ENCODE peak calls at places on chromosomes 7 and 10, in six cellular contexts. G, B, L, N, S and X are unnamed samples.

GRCh38 chr7:33880787-33881186 is 24.6 kb upstream of the BMPER start:
- DNase-seq in B (no peak), L (peak), S (no peak), G (no peak), N (no peak), X (no peak)

GRCh38 chr7:51279391-51280023 is 37.1 kb downstream of the COBL start:
- DNase-seq in N (no peak), L (no peak), G (no peak), B (no peak), S (no peak), X (no peak)

GRCh38 chr10:70939397-70939796 is 51.0 kb upstream of the PCBD1 start:
- DNase-seq in L (no peak), G (no peak), S (no peak), B (no peak), N (no peak), X (no peak)

GRCh38 chr7:30162622-30163124 is 27.9 kb downstream of the MTURN start:
- DNase-seq in G (no peak), S (no peak), N (no peak), L (peak), B (no peak), X (no peak)

GRCh38 chr7:123208793-123209192 is 9.0 kb upstream of the SLC13A1 start:
- DNase-seq in G (no peak), N (peak), L (peak), S (no peak), B (no peak), X (no peak)

GRCh38 chr7:129150199-129150996 is 5.9 kb downstream of the TSPAN33 start:
- DNase-seq in N (no peak), L (no peak), G (no peak), S (no peak), B (no peak), X (no peak)

GRCh38 chr7:69596723-69597277 is 1.5 kb upstream of the AUTS2 start:
- DNase-seq in S (no peak), L (no peak), N (no peak), G (no peak), B (no peak), X (no peak)

GRCh38 chr10:90665905-90666662 is 191.8 kb downstream of the HTR7 start:
- DNase-seq in N (no peak), G (no peak), L (no peak), S (no peak), B (no peak), X (no peak)

GRCh38 chr7:20141666-20142065 is 75.5 kb downstream of the MACC1 start:
- DNase-seq in L (no peak), S (no peak), B (no peak), N (no peak), G (no peak), X (no peak)

GRCh38 chr7:123643495-123644428 is 11.9 kb upstream of the LMOD2 start:
- DNase-seq in L (peak), S (peak), N (no peak), B (peak), G (no peak), X (peak)

GRCh38 chr7:142231716-142232115 is 26.1 kb downstream of the PRSS58 start:
- DNase-seq in G (no peak), L (no peak), N (peak), B (no peak), S (no peak), X (no peak)

GRCh38 chr7:77797734-77798393 is 370 bp downstream of the TMEM60 start:
- DNase-seq in B (no peak), S (no peak), G (no peak), L (no peak), N (no peak), X (peak)

GRCh38 chr10:102550636-102551210 is 47.0 kb downstream of the SUFU start:
- DNase-seq in L (no peak), B (no peak), S (no peak), N (no peak), G (no peak), X (no peak)

GRCh38 chr7:82694020-82694419 is 250.4 kb upstream of the CACNA2D1 start:
- DNase-seq in G (no peak), L (no peak), B (no peak), N (no peak), S (no peak), X (no peak)

GRCh38 chr7:91266067-91266930 is 2.1 kb downstream of the FZD1 start:
- DNase-seq in S (peak), L (peak), G (no peak), B (no peak), N (no peak), X (peak)

GRCh38 chr7:91264083-91264923 is at the start of gene FZD1:
- DNase-seq in G (peak), S (peak), B (peak), N (peak), L (peak), X (peak)

GRCh38 chr7:91264924-91265681 is 870 bp downstream of the FZD1 start:
- DNase-seq in B (no peak), G (no peak), N (peak), L (peak), S (peak), X (peak)

GRCh38 chr7:91265693-91266066 is 1.4 kb downstream of the FZD1 start:
- DNase-seq in G (no peak), N (no peak), S (no peak), B (no peak), L (peak), X (peak)

DNA sequence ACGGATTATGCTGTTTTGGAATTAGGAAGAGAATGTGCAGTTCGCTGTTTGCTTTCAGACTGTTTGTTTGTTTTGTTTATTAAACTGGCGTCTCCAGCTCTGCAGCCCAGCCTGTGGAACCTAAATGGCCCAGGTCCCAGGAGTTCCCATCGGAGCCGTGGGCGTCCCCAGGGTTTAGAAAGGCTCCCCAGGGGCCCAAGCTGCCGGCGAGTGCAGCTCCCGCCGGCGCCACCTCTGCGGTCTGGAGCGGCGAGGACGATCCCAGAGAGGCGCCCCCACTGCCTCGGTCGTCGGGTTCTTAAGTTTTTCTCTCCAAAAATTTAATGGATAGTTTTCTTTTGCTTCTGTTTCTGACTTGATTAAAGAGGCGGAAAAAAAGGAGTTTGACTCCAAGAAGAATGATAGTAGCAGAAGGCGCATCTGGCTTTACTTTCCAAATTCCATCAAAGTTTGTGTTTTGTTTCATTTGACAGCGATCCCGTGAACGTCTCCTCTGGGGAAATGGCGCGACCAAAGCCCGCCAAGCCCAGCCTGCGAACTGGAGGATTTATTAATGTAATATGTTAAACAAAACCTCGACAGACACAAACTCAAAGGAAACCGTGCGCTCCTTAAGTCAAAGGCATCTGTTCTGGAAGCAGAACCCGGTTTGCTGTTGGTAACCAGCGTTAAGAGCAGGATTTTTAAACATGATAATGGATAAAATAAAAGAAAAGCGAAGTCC is 712 bp upstream of the FZD1 start:
- DNase-seq in N (no peak), G (no peak), L (no peak), S (peak), B (no peak), X (peak)
- H3K4me3 ChIP-seq in N (peak), G (peak), L (peak), S (peak), B (peak), X (peak)

GRCh38 chr10:14407567-14407966 is 76.8 kb upstream of the FRMD4A start:
- DNase-seq in G (no peak), L (no peak), S (no peak), B (no peak), N (no peak), X (no peak)

GRCh38 chr10:14408139-14408538 is 77.4 kb upstream of the FRMD4A start:
- DNase-seq in G (no peak), L (no peak), N (no peak), B (no peak), S (no peak), X (no peak)

GRCh38 chr10:14403359-14403758 is 72.6 kb upstream of the FRMD4A start:
- DNase-seq in S (no peak), G (no peak), L (no peak), N (no peak), B (no peak), X (no peak)

GRCh38 chr10:14403846-14404623 is 73.3 kb upstream of the FRMD4A start:
- DNase-seq in S (no peak), L (no peak), B (no peak), N (no peak), G (no peak), X (no peak)

GRCh38 chr10:14405076-14406065 is 74.6 kb upstream of the FRMD4A start:
- DNase-seq in S (no peak), N (no peak), G (no peak), B (peak), L (peak), X (no peak)
- H3K4me3 ChIP-seq in S (no peak), N (no peak), G (peak), B (no peak), L (no peak), X (no peak)

GRCh38 chr10:79402951-79403350 is 42.5 kb downstream of the ZCCHC24 start:
- DNase-seq in G (no peak), S (no peak), N (no peak), B (no peak), L (no peak), X (peak)

GRCh38 chr10:79403441-79404230 is 41.8 kb downstream of the ZCCHC24 start:
- DNase-seq in G (no peak), L (peak), S (peak), N (no peak), B (no peak), X (peak)

GRCh38 chr10:79405221-79405994 is 40.0 kb downstream of the ZCCHC24 start:
- DNase-seq in N (no peak), G (no peak), L (peak), B (no peak), S (no peak), X (peak)

GRCh38 chr10:79404690-79405131 is 40.7 kb downstream of the ZCCHC24 start:
- DNase-seq in B (no peak), L (no peak), G (no peak), N (no peak), S (no peak), X (peak)

GRCh38 chr10:79404231-79404609 is 41.2 kb downstream of the ZCCHC24 start:
- DNase-seq in S (peak), N (no peak), G (no peak), L (peak), B (peak), X (peak)
- H3K4me3 ChIP-seq in S (peak), N (no peak), G (no peak), L (no peak), B (no peak), X (peak)

DNA sequence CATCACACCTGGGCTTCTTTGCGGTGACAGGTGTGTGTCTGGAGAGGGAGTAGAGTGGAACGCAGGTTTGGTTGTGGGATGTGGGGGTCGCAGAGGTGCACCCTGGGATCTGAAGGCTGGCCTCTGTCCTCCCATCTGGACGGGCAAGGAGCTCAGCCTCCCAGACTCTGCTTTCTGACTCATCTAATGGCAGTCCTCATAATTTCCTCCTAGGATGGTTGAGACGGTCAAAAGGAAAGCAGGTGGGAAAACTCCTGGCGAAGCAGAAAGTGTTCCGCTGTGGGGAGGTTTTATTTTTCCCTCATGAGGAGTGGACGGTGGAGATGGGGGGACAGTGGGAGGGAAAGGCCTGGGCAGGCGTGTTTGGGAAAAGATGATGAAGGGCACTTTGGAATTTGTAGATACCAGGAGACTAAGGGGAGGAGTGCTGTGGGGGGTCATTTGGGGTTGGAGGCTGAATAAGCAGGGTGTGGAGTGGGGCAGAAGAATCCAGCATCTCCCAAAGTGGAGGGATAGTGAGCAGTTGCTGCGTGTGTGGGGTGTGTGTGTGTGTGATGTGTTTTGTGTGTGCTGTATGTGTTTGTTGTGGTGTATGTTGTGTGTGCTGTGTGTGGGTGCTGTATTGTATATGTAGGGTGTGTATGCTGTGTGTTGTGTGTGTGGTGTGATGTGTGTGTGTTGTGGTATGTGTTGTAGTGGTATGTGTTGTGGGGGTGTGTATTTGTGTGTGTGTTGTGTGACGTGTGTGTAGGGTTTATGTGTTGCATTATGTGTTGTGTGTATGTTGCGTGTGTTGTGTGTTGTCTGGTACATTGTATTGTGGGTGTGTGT is 97.2 kb upstream of the PODXL start:
- DNase-seq in L (peak), G (no peak), S (no peak), B (no peak), N (no peak), X (no peak)
- H3K4me3 ChIP-seq in L (no peak), G (no peak), S (no peak), B (no peak), N (no peak), X (no peak)

DNA sequence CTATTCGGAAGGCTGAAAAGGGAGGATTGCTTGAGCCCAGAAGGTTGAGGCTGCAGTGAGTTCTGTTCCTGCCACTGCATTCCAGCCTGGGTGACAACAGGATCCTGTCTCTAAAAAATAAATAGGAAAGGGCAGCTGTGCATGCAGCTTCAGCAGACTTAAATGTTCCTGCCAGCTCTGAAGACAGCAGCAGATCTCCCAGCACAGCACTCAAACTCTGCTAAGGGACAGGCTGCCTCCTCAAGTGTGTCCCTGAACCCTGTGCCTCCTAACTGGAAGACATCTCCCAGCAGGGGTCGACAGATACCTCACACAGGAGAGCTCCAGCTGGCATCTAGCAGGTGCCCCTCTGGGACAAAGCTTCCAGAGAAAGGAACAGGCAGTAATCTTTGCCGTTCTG is 117.9 kb downstream of the CXCL12 start:
- DNase-seq in B (no peak), L (no peak), S (no peak), N (no peak), G (no peak), X (no peak)
- H3K4me3 ChIP-seq in B (no peak), L (no peak), S (no peak), N (no peak), G (no peak), X (no peak)

GRCh38 chr10:31647861-31648260 is 280.8 kb downstream of the ARHGAP12 start:
- DNase-seq in S (no peak), B (no peak), G (no peak), L (no peak), N (no peak), X (no peak)

GRCh38 chr10:31652038-31652437 is 276.6 kb downstream of the ARHGAP12 start:
- DNase-seq in B (no peak), L (no peak), S (no peak), G (no peak), N (no peak), X (no peak)

GRCh38 chr10:31646519-31646918 is 282.1 kb downstream of the ARHGAP12 start:
- DNase-seq in L (no peak), G (no peak), N (no peak), B (no peak), S (no peak), X (no peak)

GRCh38 chr10:31648966-31649365 is 279.7 kb downstream of the ARHGAP12 start:
- DNase-seq in L (peak), N (no peak), G (no peak), B (no peak), S (no peak), X (no peak)

GRCh38 chr10:31650010-31650409 is 278.6 kb downstream of the ARHGAP12 start:
- DNase-seq in L (peak), B (peak), G (peak), N (no peak), S (peak), X (peak)
- H3K4me3 ChIP-seq in L (peak), B (no peak), G (peak), N (no peak), S (peak), X (peak)

DNA sequence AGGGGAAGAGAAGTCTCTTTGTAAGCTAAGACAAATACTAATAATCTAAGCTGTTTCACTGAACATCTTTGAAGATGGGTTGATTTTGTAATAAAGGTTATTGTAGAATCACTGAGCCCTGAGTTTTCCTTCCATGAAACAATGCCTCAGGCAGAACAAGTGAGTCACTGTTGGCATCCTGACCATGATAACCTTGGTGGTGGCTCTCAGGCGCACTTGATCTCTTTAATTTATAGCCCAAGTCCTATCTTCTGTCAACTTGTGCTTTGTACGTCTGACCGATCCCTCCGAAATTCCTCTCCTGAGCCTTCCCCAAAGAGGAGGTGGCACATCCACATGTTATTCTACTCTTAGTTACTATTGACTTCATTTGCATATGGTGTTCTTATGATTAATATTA is 812.9 kb downstream of the REEP3 start:
- DNase-seq in N (no peak), B (no peak), S (no peak), G (no peak), L (no peak), X (no peak)
- H3K4me3 ChIP-seq in N (no peak), B (no peak), S (no peak), G (no peak), L (no peak), X (no peak)

GRCh38 chr10:88386878-88387773 is 196.0 kb downstream of the RNLS start:
- DNase-seq in S (peak), L (peak), G (no peak), B (no peak), N (peak), X (peak)
- H3K4me3 ChIP-seq in S (peak), L (no peak), G (peak), B (no peak), N (peak), X (peak)

GRCh38 chr7:131527462-131527861 is 29.0 kb downstream of the PODXL start:
- DNase-seq in S (no peak), B (no peak), G (no peak), L (no peak), N (no peak), X (no peak)
- H3K4me3 ChIP-seq in S (no peak), B (no peak), G (no peak), L (no peak), N (no peak), X (no peak)